ENCODE peak calls at places on chromosome 1, in nine cellular contexts. One of them, this sample, is unnamed.

GRCh38 chr1:9655127-9655723 is 3.7 kb downstream of the PIK3CD start:
- DNase-seq in stimulated activated CD4-positive, alpha-beta T cell treated with anti-CD3 and anti-CD28 coated beads, Interleukin-15, amount 100 ng/mL, for 1 hour: no peak
- DNase-seq in sciatic nerve: no peak
- DNase-seq in H7: no peak
- DNase-seq in NCI-H187 treated with DMSO at 0.1 percent for 48 hours: no peak
- DNase-seq in AG08395: no peak
- DNase-seq in neural crest cell: no peak
- DNase-seq in activated T-cell treated with anti-CD3 and anti-CD28 coated beads for 48 hours: no peak
- DNase-seq in NCI-H1105 treated with DMSO at 0.1 percent for 48 hours: no peak
- DNase-seq in this sample: no peak

GRCh38 chr1:204714861-204715511 is 29.4 kb upstream of the LRRN2 start:
- DNase-seq in stimulated activated CD4-positive, alpha-beta T cell treated with anti-CD3 and anti-CD28 coated beads, Interleukin-15, amount 100 ng/mL, for 1 hour: no peak
- DNase-seq in sciatic nerve: no peak
- DNase-seq in neural crest cell: no peak
- DNase-seq in NCI-H187 treated with DMSO at 0.1 percent for 48 hours: no peak
- DNase-seq in AG08395: no peak
- DNase-seq in H7: peak; percentile 81
- DNase-seq in NCI-H1105 treated with DMSO at 0.1 percent for 48 hours: no peak
- DNase-seq in activated T-cell treated with anti-CD3 and anti-CD28 coated beads for 48 hours: no peak
- DNase-seq in this sample: peak; percentile 68

GRCh38 chr1:1318131-1318652 is 6.3 kb downstream of the INTS11 start:
- DNase-seq in NCI-H1105 treated with DMSO at 0.1 percent for 48 hours: peak; percentile 66
- DNase-seq in neural crest cell: no peak
- DNase-seq in H7: no peak
- DNase-seq in sciatic nerve: no peak
- DNase-seq in stimulated activated CD4-positive, alpha-beta T cell treated with anti-CD3 and anti-CD28 coated beads, Interleukin-15, amount 100 ng/mL, for 1 hour: no peak
- DNase-seq in activated T-cell treated with anti-CD3 and anti-CD28 coated beads for 48 hours: no peak
- DNase-seq in NCI-H187 treated with DMSO at 0.1 percent for 48 hours: peak; percentile 7
- DNase-seq in AG08395: peak; percentile 75
- DNase-seq in this sample: peak; percentile 56

GRCh38 chr1:111920221-111921024 is 69.0 kb downstream of the KCND3 start:
- DNase-seq in neural crest cell: no peak
- DNase-seq in sciatic nerve: no peak
- DNase-seq in AG08395: peak; percentile 58
- DNase-seq in activated T-cell treated with anti-CD3 and anti-CD28 coated beads for 48 hours: no peak
- DNase-seq in NCI-H187 treated with DMSO at 0.1 percent for 48 hours: no peak
- DNase-seq in NCI-H1105 treated with DMSO at 0.1 percent for 48 hours: peak; percentile 71
- DNase-seq in stimulated activated CD4-positive, alpha-beta T cell treated with anti-CD3 and anti-CD28 coated beads, Interleukin-15, amount 100 ng/mL, for 1 hour: no peak
- DNase-seq in H7: no peak
- DNase-seq in this sample: peak; percentile 16

GRCh38 chr1:222995620-222996306 is 147.3 kb downstream of the TLR5 start:
- DNase-seq in stimulated activated CD4-positive, alpha-beta T cell treated with anti-CD3 and anti-CD28 coated beads, Interleukin-15, amount 100 ng/mL, for 1 hour: no peak
- DNase-seq in NCI-H1105 treated with DMSO at 0.1 percent for 48 hours: no peak
- DNase-seq in activated T-cell treated with anti-CD3 and anti-CD28 coated beads for 48 hours: no peak
- DNase-seq in neural crest cell: no peak
- DNase-seq in AG08395: no peak
- DNase-seq in H7: no peak
- DNase-seq in sciatic nerve: no peak
- DNase-seq in NCI-H187 treated with DMSO at 0.1 percent for 48 hours: no peak
- DNase-seq in this sample: no peak

GRCh38 chr1:214500349-214501055 is 50.9 kb downstream of the PTPN14 start:
- DNase-seq in NCI-H1105 treated with DMSO at 0.1 percent for 48 hours: no peak
- DNase-seq in NCI-H187 treated with DMSO at 0.1 percent for 48 hours: no peak
- DNase-seq in H7: no peak
- DNase-seq in sciatic nerve: no peak
- DNase-seq in neural crest cell: no peak
- DNase-seq in stimulated activated CD4-positive, alpha-beta T cell treated with anti-CD3 and anti-CD28 coated beads, Interleukin-15, amount 100 ng/mL, for 1 hour: no peak
- DNase-seq in activated T-cell treated with anti-CD3 and anti-CD28 coated beads for 48 hours: no peak
- DNase-seq in AG08395: peak; percentile 57
- DNase-seq in this sample: no peak

GRCh38 chr1:116997011-116997410 is 4.5 kb upstream of the CD101 start:
- DNase-seq in H7: no peak
- DNase-seq in NCI-H187 treated with DMSO at 0.1 percent for 48 hours: no peak
- DNase-seq in AG08395: no peak
- DNase-seq in activated T-cell treated with anti-CD3 and anti-CD28 coated beads for 48 hours: no peak
- DNase-seq in neural crest cell: no peak
- DNase-seq in sciatic nerve: no peak
- DNase-seq in NCI-H1105 treated with DMSO at 0.1 percent for 48 hours: no peak
- DNase-seq in stimulated activated CD4-positive, alpha-beta T cell treated with anti-CD3 and anti-CD28 coated beads, Interleukin-15, amount 100 ng/mL, for 1 hour: no peak
- DNase-seq in this sample: no peak

GRCh38 chr1:99758073-99758511 is 8.3 kb downstream of the FRRS1 start:
- DNase-seq in H7: no peak
- DNase-seq in NCI-H1105 treated with DMSO at 0.1 percent for 48 hours: no peak
- DNase-seq in sciatic nerve: no peak
- DNase-seq in NCI-H187 treated with DMSO at 0.1 percent for 48 hours: no peak
- DNase-seq in AG08395: no peak
- DNase-seq in neural crest cell: no peak
- DNase-seq in stimulated activated CD4-positive, alpha-beta T cell treated with anti-CD3 and anti-CD28 coated beads, Interleukin-15, amount 100 ng/mL, for 1 hour: no peak
- DNase-seq in activated T-cell treated with anti-CD3 and anti-CD28 coated beads for 48 hours: no peak
- DNase-seq in this sample: peak; percentile 26

This sample was measured in NCI-H69.